ENCODE peak calls at places on chromosome 5, in five cellular contexts. O is Peyer's patch, Z is stomach, L is upper lobe of left lung, E is pancreas. I is an unnamed sample.
A peak's percentile ranks its signal among the peaks of the same experiment; 100 is the strongest.

GRCh38 chr5:169272731-169273401 is 28.1 kb downstream of the SLIT3 start:
- DNase-seq in L (no peak), O (no peak), E (no peak), Z (no peak), I (no peak)

GRCh38 chr5:170631471-170632195 is 127.8 kb downstream of the KCNIP1 start:
- DNase-seq in E (no peak), L (peak; percentile 30), Z (no peak), O (no peak), I (no peak)

GRCh38 chr5:33297760-33298216 is 143.0 kb upstream of the TARS1 start:
- DNase-seq in Z (no peak), E (no peak), O (no peak), L (peak; percentile 65), I (no peak)

GRCh38 chr5:66351822-66352221 is 207.7 kb downstream of the SREK1 start:
- DNase-seq in Z (no peak), O (no peak), E (no peak), L (no peak), I (no peak)

GRCh38 chr5:132840313-132840712 is 9.9 kb upstream of the SHROOM1 start:
- DNase-seq in L (no peak), O (no peak), E (no peak), Z (no peak), I (no peak)

GRCh38 chr5:15621094-15621493 is 121.1 kb downstream of the FBXL7 start:
- DNase-seq in E (no peak), Z (no peak), O (no peak), L (no peak), I (no peak)

GRCh38 chr5:146592342-146592741 is 76.4 kb upstream of the GPR151 start:
- DNase-seq in L (no peak), O (no peak), E (no peak), Z (no peak), I (no peak)

GRCh38 chr5:180631549-180632392 is 17.6 kb downstream of the FLT4 start:
- DNase-seq in L (peak; percentile 66), Z (no peak), E (peak; percentile 59), O (no peak), I (no peak)

GRCh38 chr5:75265731-75266130 is 29.1 kb upstream of the ANKRD31 start:
- DNase-seq in E (no peak), O (no peak), Z (no peak), L (no peak), I (no peak)

GRCh38 chr5:133969654-133970324 is 1.4 kb upstream of the C5orf15 start:
- DNase-seq in E (no peak), L (no peak), O (no peak), Z (no peak), I (no peak)

GRCh38 chr5:6419340-6419852 is 29.3 kb upstream of the UBE2QL1 start:
- DNase-seq in O (no peak), E (no peak), L (no peak), Z (no peak), I (no peak)

GRCh38 chr5:6716634-6717149 is 3.5 kb downstream of the TENT4A start:
- DNase-seq in O (peak; percentile 23), L (no peak), E (no peak), Z (no peak), I (no peak)

GRCh38 chr5:10702911-10703491 is 58.0 kb downstream of the DAP start:
- DNase-seq in E (no peak), O (no peak), L (peak; percentile 16), Z (no peak), I (no peak)

DNA sequence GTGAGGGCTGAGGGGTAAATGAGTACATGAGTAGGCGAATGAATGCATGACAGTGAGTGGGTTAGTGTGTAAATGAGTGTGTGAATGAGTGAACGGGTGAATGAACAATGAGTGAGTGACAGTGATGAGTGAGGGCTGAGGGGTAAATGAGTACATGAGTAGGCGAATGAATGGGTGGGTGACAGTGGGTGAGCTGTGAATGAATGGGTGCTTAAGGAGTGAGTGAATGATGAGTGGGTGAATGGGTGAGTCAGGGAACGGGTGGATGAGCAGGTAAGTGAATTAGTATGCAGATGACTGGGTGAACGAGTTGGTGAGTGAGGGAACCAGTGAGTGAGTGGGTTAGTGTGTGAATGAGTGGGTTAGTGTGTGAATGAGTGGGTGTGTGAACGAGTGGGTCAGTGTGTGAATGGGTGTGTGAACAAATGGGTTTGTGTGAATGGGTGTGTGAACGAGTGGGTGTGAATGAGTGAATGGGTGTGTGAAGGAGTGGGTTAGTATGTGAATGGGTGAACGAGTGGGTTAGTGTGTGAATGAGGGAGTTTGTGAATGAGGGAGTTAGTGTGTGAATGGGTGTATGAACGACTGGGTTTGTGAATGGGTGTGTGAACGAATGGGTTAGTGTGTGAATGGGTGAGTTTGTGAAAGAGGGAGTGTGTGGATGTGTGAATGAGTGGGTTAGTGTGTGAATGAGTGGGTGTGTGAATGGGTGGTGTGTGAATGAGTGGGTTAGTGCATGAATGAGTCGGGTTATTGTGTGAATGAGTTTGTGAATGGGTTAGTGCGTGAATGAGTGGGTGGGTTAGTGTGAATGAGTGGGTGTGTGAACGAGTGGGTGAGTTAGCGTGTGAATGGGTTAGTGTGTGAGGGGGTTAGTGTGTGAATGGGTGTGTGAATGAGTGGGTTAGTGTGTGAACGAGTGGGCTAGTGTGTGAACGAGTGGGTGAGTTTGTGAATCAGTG is 32.9 kb downstream of the NKD2 start:
- DNase-seq in L (no peak), Z (no peak), O (no peak), E (no peak), I (no peak)
- H3K9me3 ChIP-seq in L (no peaks in the 10 kb centered on the region), Z (no peaks in the 10 kb centered on the region), O (no peaks in the 10 kb centered on the region), E (no peaks in the 10 kb centered on the region), I (no peaks in the 10 kb centered on the region)

DNA sequence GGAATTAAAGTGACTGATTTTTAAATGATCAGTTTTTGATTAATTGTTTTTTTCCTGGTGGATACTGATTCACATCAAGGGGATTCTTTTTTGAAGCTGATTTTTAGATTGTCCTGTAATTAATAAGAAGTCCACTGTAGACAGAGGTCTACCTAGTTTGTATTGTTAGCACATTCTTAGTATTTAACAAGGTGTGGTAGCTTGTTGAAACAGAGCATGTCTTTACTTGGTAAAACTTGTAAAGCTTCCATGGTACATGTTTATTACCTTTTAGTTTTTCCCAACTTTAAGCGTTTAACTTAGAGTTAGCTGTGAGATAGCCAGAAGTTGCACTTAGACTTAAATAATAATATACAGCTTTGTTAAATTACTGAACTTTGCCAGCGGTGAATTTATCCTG is 1.5 kb downstream of the BTF3 start:
- DNase-seq in L (no peak), Z (no peak), E (no peak), O (no peak), I (no peak)
- H3K4me3 ChIP-seq in L (peak overlapping the region; percentile 95), Z (peak overlapping the region; percentile 95), E (no peak overlapping the region), O (peak overlapping the region; percentile 98), I (peak overlapping the region; percentile 93)

DNA sequence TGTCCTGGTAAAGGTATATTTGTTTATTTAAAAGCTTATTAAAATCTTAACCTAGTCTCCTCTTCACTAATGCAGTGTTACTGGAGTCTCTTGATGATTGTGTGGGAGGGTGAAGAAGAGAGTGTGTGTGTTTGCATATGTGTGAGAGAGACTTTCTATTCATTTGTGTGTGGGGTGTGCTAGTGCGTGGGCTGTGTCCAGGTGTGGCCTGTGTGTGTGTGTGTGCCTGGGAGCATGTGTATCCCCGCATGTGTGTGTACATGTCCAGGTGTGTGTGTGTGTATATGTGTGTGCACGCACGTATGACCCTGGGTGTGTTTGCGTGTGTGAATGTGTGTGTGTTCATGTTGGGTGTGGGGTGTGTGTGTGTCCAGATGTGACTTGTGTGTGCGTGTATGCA is 10.3 kb upstream of the UNC5A start:
- DNase-seq in E (no peak), L (no peak), O (no peak), Z (no peak), I (no peak)
- H3K27me3 ChIP-seq in E (no peaks in the 10 kb centered on the region), L (no peaks in the 10 kb centered on the region), O (no peaks in the 10 kb centered on the region), Z (no peaks in the 10 kb centered on the region), I (no peaks in the 10 kb centered on the region)

DNA sequence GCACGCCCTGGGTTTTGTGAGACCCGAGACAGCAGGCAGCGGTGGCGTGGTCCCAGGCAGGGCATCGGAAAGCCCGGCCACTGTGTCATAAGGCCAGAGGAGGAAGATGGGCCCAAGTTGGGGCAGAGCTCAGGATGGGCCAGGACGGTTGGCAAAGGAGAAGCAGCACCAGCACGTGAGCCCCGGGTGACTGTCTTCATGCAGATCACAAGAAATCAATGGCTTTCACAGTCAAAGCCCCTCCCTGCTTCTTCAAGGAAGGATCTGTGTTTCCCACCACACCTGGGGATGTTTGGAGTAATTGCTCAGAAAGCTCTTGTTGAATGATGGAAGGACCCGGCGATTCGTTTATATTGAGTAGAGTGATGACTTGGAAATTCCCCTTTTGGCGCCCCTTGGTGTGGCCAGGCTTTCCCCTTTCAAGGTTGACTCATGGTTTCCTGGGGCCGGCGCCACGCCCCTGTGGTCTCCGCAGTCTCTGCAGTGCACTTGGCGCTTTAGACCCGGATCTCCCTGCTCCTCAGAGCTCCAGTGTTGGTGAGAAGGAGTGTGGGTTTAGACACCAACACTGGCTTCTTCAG is 52.1 kb downstream of the IL31RA start:
- DNase-seq in L (peak; percentile 78), E (no peak), Z (no peak), O (no peak), I (peak; percentile 58)
- H3K9me3 ChIP-seq in L (no peaks in the 10 kb centered on the region), E (no peaks in the 10 kb centered on the region), Z (no peaks in the 10 kb centered on the region), O (no peaks in the 10 kb centered on the region), I (no peaks in the 10 kb centered on the region)